ENCODE peak calls at places on chromosome 20, in five cellular contexts. E, G, Z, Y and N are unnamed samples.
A peak's percentile ranks its signal among the peaks of the same experiment; 100 is the strongest.

GRCh38 chr20:48841861-48842529 is 14.2 kb upstream of the PREX1 start:
- DNase-seq in E (no peak), G (no peak), Z (no peak), Y (no peak), N (no peak)

GRCh38 chr20:59207742-59208357 is 44.2 kb downstream of the ZNF831 start:
- DNase-seq in E (peak; percentile 56), G (peak; percentile 42), Z (no peak), Y (peak; percentile 85), N (peak; percentile 80)

GRCh38 chr20:50146732-50147662 is 6.5 kb downstream of the PEDS1 start:
- DNase-seq in E (peak; percentile 71), G (no peak), Z (peak; percentile 31), Y (peak; percentile 70), N (no peak)

GRCh38 chr20:4324611-4325238 is 309.4 kb upstream of the RNF24 start:
- DNase-seq in E (no peak), G (no peak), Z (no peak), Y (no peak), N (peak; percentile 2)

GRCh38 chr20:63060057-63060991 is 53.6 kb upstream of the BHLHE23 start:
- DNase-seq in E (peak; percentile 14), G (no peak), Z (no peak), Y (no peak), N (peak; percentile 53)

GRCh38 chr20:41483553-41483930 is 116.9 kb upstream of the EMILIN3 start:
- DNase-seq in E (no peak), G (no peak), Z (no peak), Y (no peak), N (no peak)

GRCh38 chr20:33576432-33576883 is 85.7 kb upstream of the C20orf144 start:
- DNase-seq in E (no peak), G (no peak), Z (no peak), Y (no peak), N (no peak)

GRCh38 chr20:21513181-21513663 is 642 bp downstream of the NKX2-2 start:
- DNase-seq in E (no peak), G (no peak), Z (no peak), Y (peak; percentile 5), N (peak; percentile 55)

GRCh38 chr20:21796059-21796458 is 90.6 kb downstream of the PAX1 start:
- DNase-seq in E (no peak), G (no peak), Z (no peak), Y (peak; percentile 5), N (no peak)

GRCh38 chr20:50243610-50244351 is 53.2 kb downstream of the CEBPB start:
- DNase-seq in E (no peak), G (no peak), Z (no peak), Y (no peak), N (no peak)

GRCh38 chr20:36582322-36582721 is 8.9 kb downstream of the TGIF2 start:
- DNase-seq in E (no peak), G (no peak), Z (no peak), Y (no peak), N (no peak)

GRCh38 chr20:9573598-9573997 is 59.2 kb downstream of the LAMP5 start:
- DNase-seq in E (no peak), G (peak; percentile 39), Z (no peak), Y (no peak), N (peak; percentile 54)

GRCh38 chr20:13322198-13322597 is 101.1 kb downstream of the ISM1 start:
- DNase-seq in E (no peak), G (no peak), Z (no peak), Y (no peak), N (no peak)

GRCh38 chr20:1377984-1378742 is 14.7 kb downstream of the FKBP1A start:
- DNase-seq in E (no peak), G (no peak), Z (no peak), Y (no peak), N (no peak)